ENCODE peak calls at places on chromosomes 12 and 14, in nine cellular contexts. One of them, this sample, is unnamed.

GRCh38 chr14:77275041-77275854 is 4.2 kb upstream of the NGB start:
- DNase-seq in epithelial cell of esophagus: no peak
- DNase-seq in Calu3: no peak
- DNase-seq in ascending aorta: no peak
- DNase-seq in HFF-Myc: no peak
- DNase-seq in GM12865: no peak
- DNase-seq in HCT116: no peak
- DNase-seq in RWPE1: no peak
- DNase-seq in GM13977: no peak
- DNase-seq in this sample: no peak

GRCh38 chr14:72970058-72970630 is 43.9 kb downstream of the DCAF4 start:
- DNase-seq in epithelial cell of esophagus: no peak
- DNase-seq in Calu3: no peak
- DNase-seq in ascending aorta: no peak
- DNase-seq in HFF-Myc: no peak
- DNase-seq in GM12865: no peak
- DNase-seq in HCT116: no peak
- DNase-seq in RWPE1: no peak
- DNase-seq in GM13977: no peak
- DNase-seq in this sample: no peak

GRCh38 chr12:2170376-2170775 is 117.6 kb downstream of the CACNA1C start:
- DNase-seq in epithelial cell of esophagus: no peak
- DNase-seq in Calu3: no peak
- DNase-seq in ascending aorta: peak
- DNase-seq in HFF-Myc: no peak
- DNase-seq in GM12865: no peak
- DNase-seq in HCT116: no peak
- DNase-seq in RWPE1: no peak
- DNase-seq in GM13977: no peak
- DNase-seq in this sample: no peak

GRCh38 chr12:61525331-61525730 is 734.9 kb upstream of the USP15 start:
- DNase-seq in epithelial cell of esophagus: no peak
- DNase-seq in Calu3: no peak
- DNase-seq in ascending aorta: no peak
- DNase-seq in HFF-Myc: no peak
- DNase-seq in GM12865: no peak
- DNase-seq in HCT116: no peak
- DNase-seq in RWPE1: no peak
- DNase-seq in GM13977: no peak
- DNase-seq in this sample: no peak

GRCh38 chr14:66782853-66783252 is 274.9 kb downstream of the GPHN start:
- DNase-seq in epithelial cell of esophagus: no peak
- DNase-seq in Calu3: no peak
- DNase-seq in ascending aorta: no peak
- DNase-seq in HFF-Myc: no peak
- DNase-seq in GM12865: no peak
- DNase-seq in HCT116: no peak
- DNase-seq in RWPE1: no peak
- DNase-seq in GM13977: no peak
- DNase-seq in this sample: no peak

GRCh38 chr14:92366237-92366636 is 43.3 kb downstream of the SLC24A4 start:
- DNase-seq in epithelial cell of esophagus: no peak
- DNase-seq in Calu3: no peak
- DNase-seq in ascending aorta: no peak
- DNase-seq in HFF-Myc: no peak
- DNase-seq in GM12865: no peak
- DNase-seq in HCT116: no peak
- DNase-seq in RWPE1: no peak
- DNase-seq in GM13977: no peak
- DNase-seq in this sample: no peak

GRCh38 chr12:49098035-49098451 is 3.4 kb upstream of the DHH start:
- DNase-seq in epithelial cell of esophagus: peak
- DNase-seq in Calu3: peak
- DNase-seq in ascending aorta: peak
- DNase-seq in HFF-Myc: no peak
- DNase-seq in GM12865: peak
- DNase-seq in HCT116: no peak
- DNase-seq in RWPE1: no peak
- DNase-seq in GM13977: peak
- DNase-seq in this sample: no peak

GRCh38 chr12:94262228-94263010 is 114.0 kb downstream of the PLXNC1 start:
- DNase-seq in epithelial cell of esophagus: peak
- DNase-seq in Calu3: peak
- DNase-seq in ascending aorta: peak
- DNase-seq in HFF-Myc: peak
- DNase-seq in GM12865: peak
- DNase-seq in HCT116: peak
- DNase-seq in RWPE1: peak
- DNase-seq in GM13977: peak
- DNase-seq in this sample: no peak

GRCh38 chr12:64124511-64125197 is 97.4 kb downstream of the KICS2 start:
- DNase-seq in epithelial cell of esophagus: no peak
- DNase-seq in Calu3: no peak
- DNase-seq in ascending aorta: no peak
- DNase-seq in HFF-Myc: no peak
- DNase-seq in GM12865: no peak
- DNase-seq in HCT116: no peak
- DNase-seq in RWPE1: no peak
- DNase-seq in GM13977: no peak
- DNase-seq in this sample: no peak

GRCh38 chr12:130633771-130634170 is 82.3 kb downstream of the RIMBP2 start:
- DNase-seq in epithelial cell of esophagus: peak
- DNase-seq in Calu3: peak
- DNase-seq in ascending aorta: peak
- DNase-seq in HFF-Myc: no peak
- DNase-seq in GM12865: no peak
- DNase-seq in HCT116: no peak
- DNase-seq in RWPE1: peak
- DNase-seq in GM13977: no peak
- DNase-seq in this sample: no peak

GRCh38 chr14:30362369-30363218 is 196.4 kb upstream of the G2E3 start:
- DNase-seq in epithelial cell of esophagus: no peak
- DNase-seq in Calu3: no peak
- DNase-seq in ascending aorta: no peak
- DNase-seq in HFF-Myc: no peak
- DNase-seq in GM12865: no peak
- DNase-seq in HCT116: no peak
- DNase-seq in RWPE1: no peak
- DNase-seq in GM13977: no peak
- DNase-seq in this sample: no peak

GRCh38 chr12:54390668-54391551 is 6.4 kb upstream of the ZNF385A start:
- DNase-seq in epithelial cell of esophagus: peak
- DNase-seq in Calu3: peak
- DNase-seq in ascending aorta: no peak
- DNase-seq in HFF-Myc: no peak
- DNase-seq in GM12865: peak
- DNase-seq in HCT116: no peak
- DNase-seq in RWPE1: peak
- DNase-seq in GM13977: peak
- DNase-seq in this sample: no peak

GRCh38 chr14:79354336-79354735 is 857.0 kb downstream of the DIO2 start:
- DNase-seq in epithelial cell of esophagus: no peak
- DNase-seq in Calu3: no peak
- DNase-seq in ascending aorta: no peak
- DNase-seq in HFF-Myc: no peak
- DNase-seq in GM12865: no peak
- DNase-seq in HCT116: no peak
- DNase-seq in RWPE1: no peak
- DNase-seq in GM13977: no peak
- DNase-seq in this sample: no peak

GRCh38 chr14:79352026-79352425 is 859.3 kb downstream of the DIO2 start:
- DNase-seq in epithelial cell of esophagus: peak
- DNase-seq in Calu3: no peak
- DNase-seq in ascending aorta: no peak
- DNase-seq in HFF-Myc: no peak
- DNase-seq in GM12865: no peak
- DNase-seq in HCT116: no peak
- DNase-seq in RWPE1: no peak
- DNase-seq in GM13977: no peak
- DNase-seq in this sample: no peak

GRCh38 chr14:79357307-79357706 is 854.0 kb downstream of the DIO2 start:
- DNase-seq in epithelial cell of esophagus: no peak
- DNase-seq in Calu3: no peak
- DNase-seq in ascending aorta: no peak
- DNase-seq in HFF-Myc: no peak
- DNase-seq in GM12865: no peak
- DNase-seq in HCT116: no peak
- DNase-seq in RWPE1: no peak
- DNase-seq in GM13977: no peak
- DNase-seq in this sample: no peak

DNA sequence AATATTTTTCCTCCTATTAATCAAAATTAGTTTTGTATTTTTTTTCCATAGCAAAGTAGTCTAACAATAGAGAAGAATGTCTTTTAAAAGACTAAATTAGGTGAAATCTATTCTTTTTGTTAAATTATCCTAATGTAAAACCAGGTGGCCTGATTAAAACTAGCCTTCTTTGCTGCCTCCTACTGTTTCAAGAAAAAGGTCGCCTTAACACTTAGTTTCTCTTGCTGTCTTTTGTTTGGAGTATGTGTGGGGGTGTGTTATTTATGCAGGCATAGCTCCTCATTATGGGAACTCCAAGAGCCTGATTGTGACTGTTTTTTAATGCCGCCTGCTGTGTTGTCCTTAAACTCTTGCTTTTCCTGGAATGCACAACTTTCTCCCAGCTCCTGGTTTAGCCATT is 855.3 kb downstream of the DIO2 start:
- DNase-seq in epithelial cell of esophagus: no peak
- DNase-seq in Calu3: no peak
- DNase-seq in ascending aorta: no peak
- DNase-seq in HFF-Myc: no peak
- DNase-seq in GM12865: no peak
- DNase-seq in HCT116: no peak
- DNase-seq in RWPE1: no peak
- DNase-seq in GM13977: no peak
- DNase-seq in this sample: no peak
- TF ChIP-seq CTCF in epithelial cell of esophagus: peak
- TF ChIP-seq CTCF in Calu3: no peak
- TF ChIP-seq CTCF in ascending aorta: no peak
- TF ChIP-seq CTCF in HFF-Myc: no peak
- TF ChIP-seq CTCF in GM12865: no peak
- TF ChIP-seq CTCF in HCT116: no peak
- TF ChIP-seq CTCF in RWPE1: no peak
- TF ChIP-seq CTCF in GM13977: no peak
- TF ChIP-seq CTCF in this sample: peak

DNA sequence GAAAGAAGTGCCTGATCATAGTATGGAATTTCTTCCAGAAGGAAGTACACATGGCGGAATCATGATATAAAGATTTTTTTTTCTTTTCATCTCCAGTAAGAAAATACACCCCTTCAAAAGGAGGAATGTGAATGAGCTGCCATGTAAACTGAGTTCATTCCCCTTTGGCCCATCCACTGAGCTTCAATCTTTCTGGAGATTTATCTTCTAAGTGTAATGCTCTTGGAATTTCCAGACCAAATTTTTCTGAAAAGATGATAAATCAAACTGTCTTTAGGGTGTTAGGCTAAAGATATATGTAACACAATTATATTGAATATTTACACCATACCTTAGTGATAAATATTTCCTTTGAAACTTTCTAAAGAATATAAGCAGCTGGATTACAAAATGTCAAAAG is 5.2 kb downstream of the DCN start:
- DNase-seq in epithelial cell of esophagus: no peak
- DNase-seq in Calu3: no peak
- DNase-seq in ascending aorta: no peak
- DNase-seq in HFF-Myc: no peak
- DNase-seq in GM12865: no peak
- DNase-seq in HCT116: no peak
- DNase-seq in RWPE1: no peak
- DNase-seq in GM13977: no peak
- DNase-seq in this sample: no peak
- TF ChIP-seq CTCF in epithelial cell of esophagus: no peak
- TF ChIP-seq CTCF in Calu3: no peak
- TF ChIP-seq CTCF in ascending aorta: no peak
- TF ChIP-seq CTCF in HFF-Myc: no peak
- TF ChIP-seq CTCF in GM12865: no peak
- TF ChIP-seq CTCF in HCT116: no peak
- TF ChIP-seq CTCF in RWPE1: no peak
- TF ChIP-seq CTCF in GM13977: no peak
- TF ChIP-seq CTCF in this sample: no peak

DNA sequence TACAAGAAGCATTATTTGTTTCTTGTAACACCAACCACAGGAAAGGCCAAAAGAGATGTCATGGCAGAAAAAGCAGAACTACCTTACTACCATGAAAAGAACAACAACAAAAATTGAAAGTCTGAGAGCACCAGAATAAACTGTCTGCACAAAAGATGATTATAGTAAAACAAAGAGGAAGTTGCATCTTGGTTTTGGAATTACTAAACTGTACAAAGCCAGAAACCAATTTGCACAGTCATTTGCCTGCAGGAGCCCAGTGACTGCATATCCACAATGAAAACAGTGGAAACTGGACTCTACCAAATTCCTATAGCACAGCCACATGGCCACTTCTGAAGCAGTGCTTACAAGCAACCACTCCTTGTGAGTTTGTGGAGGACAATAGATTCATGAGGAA is 276.2 kb downstream of the SSPN start:
- DNase-seq in epithelial cell of esophagus: no peak
- DNase-seq in Calu3: no peak
- DNase-seq in ascending aorta: no peak
- DNase-seq in HFF-Myc: no peak
- DNase-seq in GM12865: peak
- DNase-seq in HCT116: no peak
- DNase-seq in RWPE1: no peak
- DNase-seq in GM13977: peak
- DNase-seq in this sample: no peak
- TF ChIP-seq CTCF in epithelial cell of esophagus: no peak
- TF ChIP-seq CTCF in Calu3: no peak
- TF ChIP-seq CTCF in ascending aorta: no peak
- TF ChIP-seq CTCF in HFF-Myc: no peak
- TF ChIP-seq CTCF in GM12865: no peak
- TF ChIP-seq CTCF in HCT116: no peak
- TF ChIP-seq CTCF in RWPE1: no peak
- TF ChIP-seq CTCF in GM13977: no peak
- TF ChIP-seq CTCF in this sample: no peak

GRCh38 chr12:65565601-65566560 is 258.4 kb upstream of the HMGA2 start:
- DNase-seq in epithelial cell of esophagus: peak
- DNase-seq in Calu3: no peak
- DNase-seq in ascending aorta: no peak
- DNase-seq in HFF-Myc: peak
- DNase-seq in GM12865: no peak
- DNase-seq in HCT116: no peak
- DNase-seq in RWPE1: no peak
- DNase-seq in GM13977: no peak
- DNase-seq in this sample: no peak
- TF ChIP-seq CTCF in epithelial cell of esophagus: no peak
- TF ChIP-seq CTCF in Calu3: no peak
- TF ChIP-seq CTCF in ascending aorta: no peak
- TF ChIP-seq CTCF in HFF-Myc: no peak
- TF ChIP-seq CTCF in GM12865: no peak
- TF ChIP-seq CTCF in HCT116: no peak
- TF ChIP-seq CTCF in RWPE1: no peak
- TF ChIP-seq CTCF in GM13977: no peak
- TF ChIP-seq CTCF in this sample: no peak